ENCODE peak calls at places on chromosomes 4 and X, in four cellular contexts. One of them, this sample, is unnamed. For H3K4me1, the result is how much of the 10 kb centered on the place peaks cover.

GRCh38 chr4:47462799-47463234 is 685 bp downstream of the COMMD8 start:
- DNase-seq in HepG2: no peak
- DNase-seq in GM12878: no peak
- DNase-seq in K562: no peak
- DNase-seq in this sample: peak

GRCh38 chr4:76804060-76804459 is 93.9 kb downstream of the SOWAHB start:
- DNase-seq in K562: no peak
- DNase-seq in HepG2: no peak
- DNase-seq in GM12878: no peak
- DNase-seq in this sample: no peak

GRCh38 chr4:169745291-169745690 is 12.5 kb downstream of the HPF1 start:
- DNase-seq in HepG2: no peak
- DNase-seq in K562: no peak
- DNase-seq in GM12878: no peak
- DNase-seq in this sample: no peak

GRCh38 chr4:4673070-4673469 is 131.2 kb upstream of the STX18 start:
- DNase-seq in HepG2: no peak
- DNase-seq in GM12878: no peak
- DNase-seq in K562: peak
- DNase-seq in this sample: peak

GRCh38 chr4:172270421-172270820 is 457.2 kb downstream of the GALNTL6 start:
- DNase-seq in HepG2: no peak
- DNase-seq in K562: no peak
- DNase-seq in GM12878: no peak
- DNase-seq in this sample: no peak

GRCh38 chr4:104942990-104943758 is 203.5 kb upstream of the TET2 start:
- DNase-seq in HepG2: no peak
- DNase-seq in K562: no peak
- DNase-seq in GM12878: peak
- DNase-seq in this sample: no peak

GRCh38 chr4:30002345-30002744 is 717.8 kb upstream of the PCDH7 start:
- DNase-seq in K562: no peak
- DNase-seq in HepG2: no peak
- DNase-seq in GM12878: no peak
- DNase-seq in this sample: no peak

GRCh38 chrX:153908219-153908875 is 3.9 kb downstream of the AVPR2 start:
- DNase-seq in K562: no peak
- DNase-seq in HepG2: no peak
- DNase-seq in GM12878: no peak
- DNase-seq in this sample: no peak

GRCh38 chr4:157421365-157421764 is 200.8 kb downstream of the GRIA2 start:
- DNase-seq in K562: no peak
- DNase-seq in GM12878: no peak
- DNase-seq in HepG2: peak
- DNase-seq in this sample: no peak

GRCh38 chr4:110394871-110395270 is 81.1 kb upstream of the ENPEP start:
- DNase-seq in GM12878: no peak
- DNase-seq in K562: no peak
- DNase-seq in HepG2: no peak
- DNase-seq in this sample: no peak

GRCh38 chr4:76200771-76201224 is 12.8 kb downstream of the SCARB2 start:
- DNase-seq in HepG2: peak
- DNase-seq in GM12878: no peak
- DNase-seq in K562: no peak
- DNase-seq in this sample: no peak

GRCh38 chr4:10965196-10965595 is 280.6 kb upstream of the CLNK start:
- DNase-seq in GM12878: no peak
- DNase-seq in K562: no peak
- DNase-seq in HepG2: no peak
- DNase-seq in this sample: no peak

GRCh38 chr4:80963051-80963450 is 67.5 kb upstream of the BMP3 start:
- DNase-seq in GM12878: no peak
- DNase-seq in HepG2: no peak
- DNase-seq in K562: no peak
- DNase-seq in this sample: no peak

GRCh38 chr4:113146876-113147358 is 97.5 kb downstream of the ANK2 start:
- DNase-seq in HepG2: peak
- DNase-seq in GM12878: peak
- DNase-seq in K562: no peak
- DNase-seq in this sample: no peak

GRCh38 chrX:71603618-71604017 is 14.7 kb downstream of the CXCR3 start:
- DNase-seq in K562: no peak
- DNase-seq in HepG2: no peak
- DNase-seq in GM12878: no peak
- DNase-seq in this sample: no peak

GRCh38 chr4:129355529-129355928 is 259.6 kb downstream of the C4orf33 start:
- DNase-seq in K562: no peak
- DNase-seq in GM12878: no peak
- DNase-seq in HepG2: no peak
- DNase-seq in this sample: no peak

GRCh38 chr4:61605971-61606370 is 405.8 kb downstream of the ADGRL3 start:
- DNase-seq in GM12878: no peak
- DNase-seq in HepG2: no peak
- DNase-seq in K562: no peak
- DNase-seq in this sample: no peak

GRCh38 chrX:20382518-20383291 is 116.0 kb upstream of the RPS6KA3 start:
- DNase-seq in K562: no peak
- DNase-seq in GM12878: peak
- DNase-seq in HepG2: peak
- DNase-seq in this sample: peak

GRCh38 chr4:10608501-10609219 is 75.9 kb downstream of the CLNK start:
- DNase-seq in K562: no peak
- DNase-seq in GM12878: no peak
- DNase-seq in HepG2: no peak
- DNase-seq in this sample: no peak

GRCh38 chrX:39767446-39767845 is 330.3 kb downstream of the BCOR start:
- DNase-seq in K562: no peak
- DNase-seq in HepG2: no peak
- DNase-seq in GM12878: no peak
- DNase-seq in this sample: no peak

GRCh38 chr4:100876546-100876945 is 358.7 kb upstream of the EMCN start:
- DNase-seq in GM12878: no peak
- DNase-seq in K562: no peak
- DNase-seq in HepG2: no peak
- DNase-seq in this sample: no peak

GRCh38 chr4:73836373-73837269 is at the start of gene CXCL6:
- DNase-seq in K562: no peak
- DNase-seq in HepG2: no peak
- DNase-seq in GM12878: no peak
- DNase-seq in this sample: no peak

GRCh38 chrX:70434352-70434866 is 10.2 kb upstream of the DLG3 start:
- DNase-seq in K562: peak
- DNase-seq in HepG2: peak
- DNase-seq in GM12878: no peak
- DNase-seq in this sample: peak

GRCh38 chr4:113673450-113673849 is 88.1 kb downstream of the CAMK2D start:
- DNase-seq in HepG2: no peak
- DNase-seq in GM12878: no peak
- DNase-seq in K562: no peak
- DNase-seq in this sample: no peak

GRCh38 chr4:2936773-2937145 is 26.4 kb downstream of the NOP14 start:
- DNase-seq in K562: no peak
- DNase-seq in GM12878: peak
- DNase-seq in HepG2: no peak
- DNase-seq in this sample: no peak

GRCh38 chr4:8285143-8285975 is 15.8 kb downstream of the HTRA3 start:
- DNase-seq in GM12878: no peak
- DNase-seq in HepG2: no peak
- DNase-seq in K562: no peak
- DNase-seq in this sample: no peak

GRCh38 chr4:15255537-15255936 is 172.3 kb upstream of the C1QTNF7 start:
- DNase-seq in GM12878: no peak
- DNase-seq in HepG2: no peak
- DNase-seq in K562: no peak
- DNase-seq in this sample: no peak

GRCh38 chr4:3041192-3042142 is 32.9 kb downstream of the HTT-AS start:
- DNase-seq in HepG2: peak
- DNase-seq in K562: no peak
- DNase-seq in GM12878: no peak
- DNase-seq in this sample: peak

GRCh38 chr4:94680131-94680862 is 77.5 kb upstream of the BMPR1B start:
- DNase-seq in K562: no peak
- DNase-seq in HepG2: no peak
- DNase-seq in GM12878: no peak
- DNase-seq in this sample: peak

GRCh38 chrX:46750829-46751228 is 8.1 kb downstream of the SLC9A7 start:
- DNase-seq in K562: no peak
- DNase-seq in HepG2: no peak
- DNase-seq in GM12878: no peak
- DNase-seq in this sample: no peak

GRCh38 chrX:110425222-110425621 is 66.6 kb downstream of the RTL9 start:
- DNase-seq in HepG2: no peak
- DNase-seq in K562: no peak
- DNase-seq in GM12878: no peak
- DNase-seq in this sample: peak

GRCh38 chrX:109472939-109473713 is 8.8 kb downstream of the GUCY2F start:
- DNase-seq in K562: peak
- DNase-seq in HepG2: peak
- DNase-seq in GM12878: no peak
- DNase-seq in this sample: peak

GRCh38 chr4:57220172-57220571 is 110.0 kb upstream of the IGFBP7 start:
- DNase-seq in HepG2: no peak
- DNase-seq in K562: no peak
- DNase-seq in GM12878: no peak
- DNase-seq in this sample: no peak

GRCh38 chr4:57211131-57211530 is 100.9 kb upstream of the IGFBP7 start:
- DNase-seq in K562: no peak
- DNase-seq in HepG2: peak
- DNase-seq in GM12878: no peak
- DNase-seq in this sample: no peak

GRCh38 chr4:57220734-57221133 is 110.5 kb upstream of the IGFBP7 start:
- DNase-seq in HepG2: no peak
- DNase-seq in K562: no peak
- DNase-seq in GM12878: no peak
- DNase-seq in this sample: no peak

GRCh38 chr4:57219389-57219890 is 109.3 kb upstream of the IGFBP7 start:
- DNase-seq in HepG2: no peak
- DNase-seq in K562: no peak
- DNase-seq in GM12878: no peak
- DNase-seq in this sample: no peak

GRCh38 chr4:57214654-57215411 is 104.6 kb upstream of the IGFBP7 start:
- DNase-seq in K562: no peak
- DNase-seq in HepG2: no peak
- DNase-seq in GM12878: no peak
- DNase-seq in this sample: no peak
- TF ChIP-seq MXI1 in K562: no peak
- TF ChIP-seq MXI1 in HepG2: no peak
- TF ChIP-seq MXI1 in GM12878: no peak
- TF ChIP-seq MXI1 in this sample: no peak

GRCh38 chr4:184328022-184328736 is 110.5 kb upstream of the ENPP6 start:
- DNase-seq in K562: no peak
- DNase-seq in HepG2: no peak
- DNase-seq in GM12878: peak
- DNase-seq in this sample: no peak
- H3K4me1 ChIP-seq in K562: under half
- H3K4me1 ChIP-seq in HepG2: under half
- H3K4me1 ChIP-seq in GM12878: under half
- H3K4me1 ChIP-seq in this sample: under half

GRCh38 chr4:1346781-1347409 is at the start of gene UVSSA:
- DNase-seq in K562: peak
- DNase-seq in HepG2: peak
- DNase-seq in GM12878: peak
- DNase-seq in this sample: peak
- TF ChIP-seq REST in K562: no peak
- TF ChIP-seq REST in HepG2: no peak
- TF ChIP-seq REST in GM12878: no peak
- TF ChIP-seq REST in this sample: no peak

GRCh38 chr4:102616661-102617060 is 115.5 kb downstream of the NFKB1 start:
- DNase-seq in HepG2: no peak
- DNase-seq in K562: no peak
- DNase-seq in GM12878: no peak
- DNase-seq in this sample: peak
- TF ChIP-seq MXI1 in HepG2: no peak
- TF ChIP-seq MXI1 in K562: no peak
- TF ChIP-seq MXI1 in GM12878: no peak
- TF ChIP-seq MXI1 in this sample: no peak

DNA sequence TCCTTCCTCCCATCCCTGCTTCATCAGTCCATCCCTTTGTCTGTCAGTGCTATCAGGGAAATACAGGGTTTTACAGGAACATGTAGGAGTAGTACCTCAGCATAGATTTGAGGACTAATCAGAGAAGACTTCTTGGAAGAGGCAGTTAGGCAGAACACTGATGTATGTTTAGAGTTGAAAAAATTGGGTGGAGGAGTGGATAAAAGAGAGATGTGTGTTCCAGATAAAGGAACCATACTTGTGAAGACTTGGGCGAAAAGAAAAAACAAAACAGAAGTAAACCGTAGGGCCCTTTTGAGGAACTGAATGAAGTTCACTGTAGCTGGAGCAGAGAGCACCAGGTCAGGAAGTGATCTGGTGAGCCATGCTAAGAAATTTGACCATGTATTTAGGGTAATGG is 32.2 kb downstream of the AFF1 start:
- DNase-seq in GM12878: no peak
- DNase-seq in HepG2: no peak
- DNase-seq in K562: no peak
- DNase-seq in this sample: no peak
- H3K4me1 ChIP-seq in GM12878: under half
- H3K4me1 ChIP-seq in HepG2: under half
- H3K4me1 ChIP-seq in K562: under half
- H3K4me1 ChIP-seq in this sample: under half

GRCh38 chr4:121270384-121270783 is 106.3 kb upstream of the TNIP3 start:
- DNase-seq in GM12878: no peak
- DNase-seq in HepG2: no peak
- DNase-seq in K562: no peak
- DNase-seq in this sample: no peak
- TF ChIP-seq REST in GM12878: no peak
- TF ChIP-seq REST in HepG2: no peak
- TF ChIP-seq REST in K562: no peak
- TF ChIP-seq REST in this sample: no peak

GRCh38 chr4:288891-289290 is 16.4 kb downstream of the ZNF732 start:
- DNase-seq in K562: no peak
- DNase-seq in GM12878: no peak
- DNase-seq in HepG2: no peak
- DNase-seq in this sample: no peak
- TF ChIP-seq MXI1 in K562: no peak
- TF ChIP-seq MXI1 in GM12878: no peak
- TF ChIP-seq MXI1 in HepG2: no peak
- TF ChIP-seq MXI1 in this sample: no peak

This sample was measured in SK-N-SH.